ENCODE peak calls at places on chromosomes 11 and 22, in six cellular contexts. D, Y, U, V, T and C are unnamed samples.

GRCh38 chr11:2772544-2773031 is 72.8 kb upstream of the KCNQ1OT1 start:
- DNase-seq in Y (no peak), U (no peak), T (peak), D (no peak), V (no peak), C (no peak)

GRCh38 chr11:32052218-32052617 is 38.7 kb upstream of the RCN1 start:
- DNase-seq in D (no peak), U (peak), V (peak), Y (peak), T (peak), C (no peak)

GRCh38 chr11:125724125-125724524 is 22.0 kb upstream of the PATE1 start:
- DNase-seq in T (no peak), D (no peak), Y (no peak), U (no peak), V (peak), C (no peak)

GRCh38 chr11:103326070-103326794 is 217.0 kb downstream of the DYNC2H1 start:
- DNase-seq in T (no peak), D (peak), Y (peak), U (no peak), V (peak), C (no peak)

GRCh38 chr22:30857103-30857502 is 111.5 kb downstream of the MORC2 start:
- DNase-seq in D (no peak), V (no peak), U (no peak), Y (no peak), T (no peak), C (no peak)

GRCh38 chr22:49727881-49728563 is 99.7 kb downstream of the BRD1 start:
- DNase-seq in V (no peak), T (no peak), Y (no peak), U (no peak), D (no peak), C (no peak)

GRCh38 chr22:23074451-23074850 is 4.1 kb downstream of the GNAZ start:
- DNase-seq in V (no peak), T (no peak), U (no peak), D (no peak), Y (no peak), C (peak)

GRCh38 chr11:71324788-71325417 is 72.5 kb upstream of the SHANK2 start:
- DNase-seq in Y (no peak), T (peak), V (no peak), U (no peak), D (no peak), C (no peak)

GRCh38 chr11:119024430-119025098 is 6.0 kb downstream of the TRAPPC4 start:
- DNase-seq in V (no peak), T (peak), Y (no peak), U (no peak), D (no peak), C (no peak)

GRCh38 chr11:1727088-1727690 is 23.2 kb downstream of the IFITM10 start:
- DNase-seq in Y (no peak), D (no peak), U (no peak), V (no peak), T (no peak), C (no peak)

GRCh38 chr11:126989942-126990715 is 10.4 kb downstream of the KIRREL3 start:
- DNase-seq in D (peak), V (peak), Y (peak), T (peak), U (peak), C (peak)

GRCh38 chr22:35102663-35103062 is 36.7 kb downstream of the ISX start:
- DNase-seq in V (no peak), U (no peak), Y (no peak), T (no peak), D (no peak), C (no peak)

GRCh38 chr22:24164823-24165379 is 16.4 kb upstream of the SUSD2 start:
- DNase-seq in V (no peak), U (no peak), Y (no peak), D (no peak), T (no peak), C (peak)

GRCh38 chr11:12079726-12080556 is 30.4 kb upstream of the MICAL2 start:
- DNase-seq in D (peak), V (peak), T (no peak), Y (peak), U (peak), C (peak)

GRCh38 chr11:11568651-11569229 is 53.1 kb downstream of the GALNT18 start:
- DNase-seq in U (no peak), V (no peak), T (no peak), D (no peak), Y (no peak), C (no peak)

GRCh38 chr22:24021304-24021703 is 10.2 kb downstream of the CABIN1 start:
- DNase-seq in D (no peak), V (no peak), U (no peak), Y (no peak), T (no peak), C (no peak)

GRCh38 chr11:68936358-68936636 is 32.6 kb downstream of the IGHMBP2 start:
- DNase-seq in V (no peak), Y (no peak), D (no peak), U (no peak), T (no peak), C (no peak)

GRCh38 chr11:7967826-7968225 is 2.6 kb upstream of the NLRP10 start:
- DNase-seq in V (no peak), Y (no peak), T (no peak), D (no peak), U (no peak), C (no peak)

GRCh38 chr22:45731041-45731797 is 59.6 kb downstream of the ATXN10 start:
- DNase-seq in Y (no peak), U (no peak), T (no peak), D (no peak), V (no peak), C (no peak)

GRCh38 chr11:115304774-115305472 is 199.3 kb downstream of the CADM1 start:
- DNase-seq in D (no peak), V (no peak), T (no peak), U (no peak), Y (no peak), C (no peak)

GRCh38 chr11:69954756-69955155 is 123.4 kb upstream of the ANO1 start:
- DNase-seq in V (no peak), T (no peak), U (no peak), Y (no peak), D (no peak), C (no peak)

GRCh38 chr11:121334973-121335711 is 42.6 kb downstream of the SC5D start:
- DNase-seq in Y (no peak), D (no peak), V (no peak), T (no peak), U (no peak), C (no peak)

GRCh38 chr22:39493759-39494158 is 8.3 kb upstream of the MIEF1 start:
- DNase-seq in V (no peak), U (no peak), D (peak), T (no peak), Y (no peak), C (no peak)

GRCh38 chr11:131865860-131866259 is 495.4 kb downstream of the NTM start:
- DNase-seq in D (no peak), T (no peak), U (no peak), V (no peak), Y (no peak), C (no peak)

GRCh38 chr22:26398741-26399153 is 30.3 kb upstream of the ASPHD2 start:
- DNase-seq in D (peak), Y (peak), T (peak), V (peak), U (peak), C (peak)

GRCh38 chr11:96179905-96180304 is 163.1 kb downstream of the MAML2 start:
- DNase-seq in T (no peak), Y (no peak), D (no peak), V (no peak), U (no peak), C (no peak)

GRCh38 chr11:70607561-70607960 is 209.2 kb downstream of the CTTN start:
- DNase-seq in Y (no peak), V (no peak), U (no peak), T (no peak), D (no peak), C (no peak)

GRCh38 chr22:35206889-35207288 is 50.4 kb upstream of the HMGXB4 start:
- DNase-seq in Y (no peak), T (no peak), D (no peak), U (no peak), V (no peak), C (no peak)

GRCh38 chr22:41699264-41700104 is at the start of gene MEI1:
- DNase-seq in T (peak), V (peak), Y (peak), D (no peak), U (peak), C (peak)

GRCh38 chr22:18050065-18050464 is 25.7 kb upstream of the MICAL3 start:
- DNase-seq in V (no peak), Y (no peak), T (no peak), D (no peak), U (no peak), C (no peak)

GRCh38 chr11:97743205-97743742 is 1277.5 kb upstream of the CNTN5 start:
- DNase-seq in T (no peak), U (no peak), D (no peak), V (peak), Y (no peak), C (no peak)

GRCh38 chr11:105915036-105915435 is 107.0 kb downstream of the MSANTD4 start:
- DNase-seq in U (no peak), D (no peak), T (no peak), Y (no peak), V (no peak), C (no peak)

GRCh38 chr11:87421422-87421821 is 383.7 kb downstream of the TMEM135 start:
- DNase-seq in U (no peak), V (peak), Y (peak), T (no peak), D (peak), C (no peak)

GRCh38 chr11:132158091-132158490 is 787.7 kb downstream of the NTM start:
- DNase-seq in U (no peak), T (no peak), Y (peak), D (no peak), V (peak), C (no peak)

GRCh38 chr11:34356576-34356917 is 1.3 kb downstream of the ABTB2 start:
- DNase-seq in D (no peak), V (peak), U (peak), Y (peak), T (peak), C (peak)

GRCh38 chr22:37806409-37807338 is 1.1 kb upstream of the GCAT start:
- DNase-seq in Y (peak), V (peak), D (no peak), U (no peak), T (peak), C (no peak)

GRCh38 chr11:2133481-2134021 is 5.6 kb downstream of the IGF2 start:
- DNase-seq in Y (no peak), T (peak), V (no peak), U (no peak), D (no peak), C (no peak)

GRCh38 chr11:69906453-69906907 is 87.3 kb upstream of the FGF3 start:
- DNase-seq in D (no peak), U (no peak), V (no peak), Y (no peak), T (no peak), C (no peak)

GRCh38 chr22:29780781-29781676 is 13.9 kb downstream of the UQCR10 start:
- DNase-seq in U (peak), T (no peak), Y (no peak), D (peak), V (no peak), C (no peak)

GRCh38 chr11:117819096-117820040 is 5.2 kb downstream of the FXYD2 start:
- DNase-seq in U (peak), T (no peak), Y (peak), V (peak), D (no peak), C (peak)
- TF ChIP-seq CTCF in U (peak), T (peak), Y (peak), V (peak), D (peak), C (peak)

GRCh38 chr11:128462189-128462588 is 125.2 kb downstream of the ETS1 start:
- DNase-seq in V (no peak), T (no peak), U (no peak), D (no peak), Y (no peak), C (no peak)

GRCh38 chr11:128462802-128463385 is 124.5 kb downstream of the ETS1 start:
- DNase-seq in V (no peak), U (no peak), T (no peak), Y (no peak), D (no peak), C (no peak)

GRCh38 chr11:128464878-128465277 is 122.5 kb downstream of the ETS1 start:
- DNase-seq in V (no peak), D (no peak), Y (no peak), U (no peak), T (no peak), C (no peak)

GRCh38 chr11:128463975-128464374 is 123.4 kb downstream of the ETS1 start:
- DNase-seq in Y (no peak), D (no peak), V (no peak), U (no peak), T (no peak), C (no peak)

GRCh38 chr11:128463386-128463829 is 124.0 kb downstream of the ETS1 start:
- DNase-seq in T (no peak), D (peak), U (peak), Y (no peak), V (peak), C (no peak)
- H3K4me3 ChIP-seq in T (no peak), D (no peak), U (no peak), Y (no peak), V (no peak), C (no peak)

DNA sequence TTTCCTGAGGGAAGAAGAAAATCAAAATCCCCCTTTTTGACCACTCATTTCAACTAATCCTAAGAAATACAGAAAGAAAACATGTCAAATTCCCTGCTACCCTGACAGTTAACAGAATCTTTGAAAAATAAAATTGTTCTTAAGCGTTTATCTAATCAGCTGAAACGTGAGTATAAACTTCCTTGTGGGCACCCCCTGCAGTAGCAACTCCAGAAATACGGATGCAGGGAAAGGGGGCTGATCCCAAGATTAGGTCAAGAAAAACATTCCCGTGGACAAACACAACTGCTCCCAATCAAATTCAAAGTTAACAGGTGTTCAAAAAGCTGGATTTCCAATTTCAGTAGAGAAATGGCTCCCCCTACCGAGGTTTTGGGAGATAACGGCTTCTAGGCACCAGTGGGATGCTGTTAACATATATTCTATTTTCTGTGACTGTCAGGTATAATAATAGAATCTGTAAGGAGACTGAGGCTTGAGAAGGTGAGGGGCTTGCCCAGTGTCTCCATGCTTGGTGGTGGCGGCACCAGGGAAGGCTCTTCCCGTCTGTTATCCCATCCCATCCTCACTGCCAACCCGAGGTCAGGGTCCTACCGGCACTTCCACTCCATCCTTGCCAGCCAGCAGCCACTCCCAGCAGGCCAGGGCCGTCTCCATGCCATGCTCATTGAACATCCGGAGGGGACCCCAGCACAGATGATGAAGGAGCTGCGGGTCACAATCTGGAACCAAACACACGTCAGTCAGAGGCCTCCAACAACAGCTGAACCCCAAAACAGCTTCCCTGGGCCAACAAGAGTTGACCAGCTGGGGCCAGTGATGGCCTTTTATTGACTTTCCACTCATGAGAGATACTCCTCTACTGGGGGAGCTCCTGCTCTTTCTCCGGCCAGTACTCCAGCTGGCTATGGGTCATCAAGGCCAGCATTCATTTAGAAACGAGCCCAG is 32.0 kb upstream of the SERPIND1 start:
- DNase-seq in Y (peak), V (peak), D (no peak), T (no peak), U (no peak), C (no peak)
- TF ChIP-seq CTCF in Y (peak), V (peak), D (peak), T (peak), U (peak), C (peak)

GRCh38 chr11:18669629-18670162 is 28.9 kb upstream of the TMEM86A start:
- DNase-seq in T (no peak), D (no peak), V (no peak), U (no peak), Y (peak), C (no peak)
- H3K4me3 ChIP-seq in T (no peak), D (no peak), V (no peak), U (no peak), Y (no peak), C (no peak)

DNA sequence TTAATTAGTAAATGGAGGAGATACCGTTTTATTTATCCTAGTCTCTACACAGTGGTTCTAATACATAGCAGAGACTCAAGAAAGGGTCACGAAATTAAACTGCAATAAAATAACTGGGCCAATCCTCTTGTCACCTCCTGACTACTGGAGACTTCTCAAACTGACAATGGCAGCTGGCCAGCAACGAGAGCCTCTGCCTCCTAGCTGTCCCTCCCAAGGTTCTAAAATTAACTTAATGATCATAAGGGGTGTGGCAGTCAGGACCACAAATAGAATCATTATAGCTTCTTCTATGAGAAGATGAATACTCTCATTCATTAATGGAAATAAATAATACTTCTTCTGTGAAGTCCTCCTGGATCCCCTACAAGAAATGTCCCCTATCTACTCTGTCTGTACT is 63.8 kb upstream of the APOA1 start:
- DNase-seq in T (no peak), V (no peak), D (no peak), Y (no peak), U (no peak), C (peak)
- TF ChIP-seq CTCF in T (no peak), V (no peak), D (no peak), Y (no peak), U (no peak), C (no peak)